ENCODE peak calls at places on chromosomes 13 and 19, in four cellular contexts. Z is PC-3, W is OCI-LY7, M is K562. R is an unnamed sample.

GRCh38 chr19:29668746-29669609 is 3.7 kb downstream of the PLEKHF1 start:
- DNase-seq in Z (no peak), W (no peak), M (peak), R (no peak)

GRCh38 chr13:109816979-109817275 is 30.5 kb upstream of the IRS2 start:
- DNase-seq in Z (peak), W (no peak), M (no peak), R (peak)

GRCh38 chr13:105920375-105920774 is 615.1 kb downstream of the EFNB2 start:
- DNase-seq in Z (peak), W (no peak), M (no peak), R (peak)

GRCh38 chr19:52270266-52270885 is 989 bp downstream of the ZNF766 start:
- DNase-seq in Z (no peak), W (no peak), M (peak), R (peak)

GRCh38 chr13:27556109-27556508 is 64.2 kb downstream of the LNX2 start:
- DNase-seq in Z (peak), W (no peak), M (no peak), R (peak)

GRCh38 chr13:83878691-83879410 is 3.4 kb downstream of the SLITRK1 start:
- DNase-seq in Z (no peak), W (no peak), M (no peak), R (no peak)

GRCh38 chr19:39083983-39084731 is at the start of gene ACP7:
- DNase-seq in Z (peak), W (no peak), M (peak), R (no peak)

GRCh38 chr19:46953955-46954501 is 65.6 kb upstream of the NPAS1 start:
- DNase-seq in Z (no peak), W (no peak), M (no peak), R (no peak)

GRCh38 chr19:50639121-50640112 is at the start of gene SYT3:
- DNase-seq in Z (peak), W (no peak), M (peak), R (peak)

GRCh38 chr13:39364797-39365468 is 238.1 kb downstream of the LHFPL6 start:
- DNase-seq in Z (peak), W (no peak), M (no peak), R (peak)

GRCh38 chr19:6264077-6264445 is 15.7 kb downstream of the MLLT1 start:
- DNase-seq in Z (no peak), W (no peak), M (no peak), R (peak)

GRCh38 chr13:113555141-113555540 is 29.4 kb upstream of the TFDP1 start:
- DNase-seq in Z (no peak), W (no peak), M (no peak), R (no peak)

GRCh38 chr13:40389081-40389641 is 277.3 kb downstream of the FOXO1 start:
- DNase-seq in Z (no peak), W (peak), M (no peak), R (no peak)
- H2AFZ ChIP-seq in Z (peak), W (peak), M (no peak), R (peak)

GRCh38 chr19:49441210-49441959 is at the start of gene SLC17A7:
- DNase-seq in Z (peak), W (peak), M (peak), R (no peak)
- H2AFZ ChIP-seq in Z (peak), W (no peak), M (peak), R (no peak)

DNA sequence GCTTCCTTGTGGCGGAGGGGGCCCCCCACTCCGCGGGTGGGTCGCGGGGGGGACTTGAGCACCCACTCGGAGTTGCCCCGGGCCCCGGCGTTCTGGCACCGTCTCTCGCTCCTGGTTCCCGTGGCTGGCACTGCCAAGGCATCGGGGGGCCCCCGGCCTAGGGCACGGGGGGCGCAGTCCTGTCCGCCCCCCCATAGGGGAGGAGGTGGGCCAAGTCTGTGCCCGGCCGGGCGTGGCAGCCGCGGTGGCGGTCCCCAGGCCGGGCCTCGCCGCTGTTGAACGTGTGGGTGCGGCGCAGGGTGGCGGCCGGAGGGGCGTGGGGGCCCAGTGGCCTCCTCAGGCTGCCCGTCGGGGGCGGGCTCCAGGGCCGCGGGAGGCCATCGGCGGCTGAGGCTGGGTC is 3.6 kb upstream of the LRG1 start:
- DNase-seq in Z (no peak), W (no peak), M (no peak), R (no peak)
- H2AFZ ChIP-seq in Z (no peak), W (no peak), M (no peak), R (no peak)

DNA sequence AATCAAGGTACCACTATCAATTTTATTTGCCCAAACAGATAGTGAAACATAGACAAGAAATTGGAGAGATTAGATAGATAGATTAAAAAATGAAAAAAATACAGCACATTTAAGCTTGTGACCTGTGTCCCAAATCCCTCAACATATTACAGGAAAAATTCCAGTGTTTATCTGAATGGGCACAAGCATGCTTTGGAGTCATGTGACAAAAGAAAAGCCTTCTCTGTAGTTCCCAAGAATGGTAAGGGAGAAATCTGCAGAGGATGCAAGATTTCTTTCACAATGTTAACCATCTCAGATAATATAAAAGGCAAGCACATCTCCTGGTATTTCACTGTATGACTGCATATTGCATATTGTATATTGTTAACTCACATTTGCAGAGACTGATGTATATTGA is 168.0 kb downstream of the PCDH9 start:
- DNase-seq in Z (no peak), W (no peak), M (no peak), R (no peak)
- H2AFZ ChIP-seq in Z (no peak), W (peak), M (no peak), R (no peak)

GRCh38 chr19:48321622-48322591 is 3.4 kb upstream of the EMP3 start:
- DNase-seq in Z (peak), W (peak), M (peak), R (peak)

GRCh38 chr19:48330012-48330681 is 4.8 kb downstream of the EMP3 start:
- DNase-seq in Z (no peak), W (peak), M (no peak), R (peak)

GRCh38 chr19:48329167-48329891 is 4.0 kb downstream of the EMP3 start:
- DNase-seq in Z (peak), W (peak), M (peak), R (peak)

GRCh38 chr19:48321372-48321621 is 4.1 kb upstream of the EMP3 start:
- DNase-seq in Z (peak), W (peak), M (peak), R (peak)

DNA sequence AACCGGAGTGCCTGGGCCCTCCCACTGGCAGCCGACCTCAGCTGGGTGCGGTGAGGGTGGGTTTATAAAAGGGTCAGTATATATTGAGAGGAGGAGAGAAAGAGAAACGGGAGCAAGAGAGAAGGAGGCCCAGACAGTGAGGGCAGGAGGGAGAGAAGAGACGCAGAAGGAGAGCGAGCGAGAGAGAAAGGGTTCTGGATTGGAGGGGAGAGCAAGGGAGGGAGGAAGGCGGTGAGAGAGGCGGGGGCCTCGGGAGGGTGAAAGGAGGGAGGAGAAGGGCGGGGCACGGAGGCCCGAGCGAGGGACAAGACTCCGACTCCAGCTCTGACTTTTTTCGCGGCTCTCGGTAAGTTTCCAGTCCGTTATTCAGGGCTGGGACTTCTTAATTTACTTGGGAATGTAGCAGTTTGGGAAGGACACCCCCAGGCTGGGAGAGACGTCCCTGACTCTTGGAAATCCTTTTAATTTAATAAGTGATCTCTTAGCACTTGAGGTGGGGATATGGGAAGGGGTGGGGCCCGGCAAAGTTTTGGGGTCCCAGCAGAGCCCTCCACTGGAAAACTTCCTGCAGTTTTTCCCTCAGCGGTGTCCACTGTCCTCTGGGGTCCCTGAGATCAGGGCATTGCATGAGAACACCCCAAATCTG is at the start of gene EMP3:
- DNase-seq in Z (peak), W (peak), M (peak), R (peak)
- H2AFZ ChIP-seq in Z (peak), W (peak), M (peak), R (no peak)

DNA sequence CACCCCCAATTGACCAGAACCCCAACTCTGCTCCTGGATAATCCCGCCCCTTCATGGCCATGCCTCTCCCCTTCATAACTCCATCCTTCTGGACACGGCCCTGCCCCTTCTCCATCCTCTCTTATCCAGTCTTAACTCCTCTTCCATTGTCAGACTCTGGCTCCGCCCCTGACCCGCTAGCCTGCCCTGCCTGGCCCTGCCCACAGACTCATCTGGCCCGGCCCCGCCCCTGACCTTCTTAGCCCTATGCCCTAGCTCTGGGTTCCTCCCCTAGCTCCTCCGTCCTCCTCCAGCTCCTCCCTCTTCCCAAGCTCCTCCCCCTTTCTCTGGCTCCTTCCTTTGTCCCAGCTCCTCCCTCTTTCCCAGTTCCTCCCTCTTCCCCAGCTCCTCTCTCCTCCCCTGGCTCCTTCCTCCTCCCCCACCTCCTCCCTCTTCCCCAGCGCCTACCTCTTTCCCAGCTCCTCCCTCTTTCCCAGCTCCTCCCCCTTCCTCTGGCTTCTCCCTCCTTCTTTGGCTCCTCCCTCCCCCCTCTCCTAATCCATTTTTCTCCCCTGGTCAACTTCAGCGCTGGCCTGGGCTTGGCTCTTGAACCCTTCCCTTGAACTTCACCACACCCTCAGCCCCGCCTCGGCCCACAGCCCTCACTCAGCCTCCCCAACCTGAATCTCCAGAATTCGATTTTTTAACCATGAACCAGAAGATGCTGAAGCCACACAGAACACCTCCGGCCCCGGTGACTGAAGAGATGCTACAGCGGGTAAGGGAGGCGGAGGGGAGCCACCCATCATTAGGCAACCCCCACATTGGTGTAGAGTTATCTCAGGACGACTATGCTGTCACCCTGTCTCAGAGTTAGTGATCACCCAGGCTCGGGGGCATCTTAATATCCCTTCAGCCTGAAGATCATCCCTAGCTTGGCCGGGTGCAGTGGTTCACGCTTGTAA is 9.2 kb upstream of the ZNF358 start:
- DNase-seq in Z (peak), W (peak), M (peak), R (peak)
- H2AFZ ChIP-seq in Z (peak), W (peak), M (peak), R (no peak)

GRCh38 chr13:72506706-72507105 is 220.7 kb downstream of the MZT1 start:
- DNase-seq in Z (no peak), W (no peak), M (no peak), R (no peak)

GRCh38 chr13:72508392-72508791 is 219.0 kb downstream of the MZT1 start:
- DNase-seq in Z (no peak), W (no peak), M (no peak), R (no peak)

GRCh38 chr13:72504026-72504925 is 223.2 kb downstream of the MZT1 start:
- DNase-seq in Z (no peak), W (no peak), M (no peak), R (peak)

GRCh38 chr13:72505376-72505775 is 222.1 kb downstream of the MZT1 start:
- DNase-seq in Z (no peak), W (no peak), M (no peak), R (no peak)

GRCh38 chr13:72507394-72508199 is 219.8 kb downstream of the MZT1 start:
- DNase-seq in Z (no peak), W (no peak), M (no peak), R (no peak)
- H2AFZ ChIP-seq in Z (no peak), W (no peak), M (no peak), R (peak)